ENCODE peak calls at places on chromosome 4, in four cellular contexts. W is brain microvascular endothelial cell; J is CD4-positive, alpha-beta T cell; T is cardiac muscle cell. B is an unnamed sample.

GRCh38 chr4:72567821-72568620 is 1.0 kb downstream of the ADAMTS3 start:
- DNase-seq in W (peak), J (no peak), T (peak), B (peak)

GRCh38 chr4:57265831-57266582 is 155.8 kb upstream of the IGFBP7 start:
- DNase-seq in W (no peak), J (no peak), T (no peak), B (no peak)

GRCh38 chr4:107862658-107863057 is 37.9 kb downstream of the SGMS2 start:
- DNase-seq in W (peak), J (no peak), T (peak), B (peak)

GRCh38 chr4:68724426-68724825 is 54.0 kb upstream of the UGT2B15 start:
- DNase-seq in W (no peak), J (no peak), T (no peak), B (no peak)

GRCh38 chr4:20591571-20592455 is 108.4 kb upstream of the PACRGL start:
- DNase-seq in W (no peak), J (no peak), T (no peak), B (no peak)

GRCh38 chr4:95220205-95221175 is 328.3 kb downstream of the UNC5C start:
- DNase-seq in W (no peak), J (no peak), T (no peak), B (no peak)

GRCh38 chr4:10082047-10082446 is 34.6 kb downstream of the WDR1 start:
- DNase-seq in W (no peak), J (no peak), T (no peak), B (no peak)

GRCh38 chr4:121938282-121939092 is 13.4 kb downstream of the TRPC3 start:
- DNase-seq in W (no peak), J (no peak), T (no peak), B (peak)

GRCh38 chr4:2064276-2064991 is 5.3 kb downstream of the NAT8L start:
- DNase-seq in W (no peak), J (no peak), T (no peak), B (no peak)

GRCh38 chr4:1031956-1032795 is 20.8 kb downstream of the FGFRL1 start:
- DNase-seq in W (no peak), J (no peak), T (no peak), B (no peak)
- TF ChIP-seq CTCF in W (no peak), J (no peak), T (no peak), B (no peak)

GRCh38 chr4:84167089-84167488 is 332.0 kb downstream of the NKX6-1 start:
- DNase-seq in W (no peak), J (no peak), T (no peak), B (no peak)

GRCh38 chr4:84171871-84172270 is 327.2 kb downstream of the NKX6-1 start:
- DNase-seq in W (no peak), J (no peak), T (no peak), B (peak)

GRCh38 chr4:84166486-84166885 is 332.6 kb downstream of the NKX6-1 start:
- DNase-seq in W (no peak), J (no peak), T (no peak), B (no peak)

DNA sequence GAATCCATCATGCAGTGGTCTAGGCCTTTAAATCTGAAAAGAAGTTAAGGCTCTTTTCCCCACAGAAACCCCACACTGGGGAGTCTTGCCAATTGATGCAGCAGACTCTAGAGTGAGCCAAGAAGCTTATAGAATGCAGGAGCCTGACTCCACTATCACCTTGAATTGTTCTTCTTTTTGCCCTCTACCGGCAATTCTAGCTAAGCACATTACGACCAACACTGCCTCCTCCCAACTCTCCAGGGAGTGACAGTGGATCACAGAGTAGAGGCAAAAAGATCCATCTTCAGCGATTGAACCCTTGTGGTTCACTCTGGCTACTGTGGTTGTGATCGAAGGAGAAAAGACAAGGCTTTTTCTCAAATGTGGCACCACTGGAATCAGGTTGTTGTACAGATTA is 331.5 kb downstream of the NKX6-1 start:
- DNase-seq in W (no peak), J (no peak), T (no peak), B (no peak)
- TF ChIP-seq CTCF in W (peak), J (no peak), T (no peak), B (no peak)

DNA sequence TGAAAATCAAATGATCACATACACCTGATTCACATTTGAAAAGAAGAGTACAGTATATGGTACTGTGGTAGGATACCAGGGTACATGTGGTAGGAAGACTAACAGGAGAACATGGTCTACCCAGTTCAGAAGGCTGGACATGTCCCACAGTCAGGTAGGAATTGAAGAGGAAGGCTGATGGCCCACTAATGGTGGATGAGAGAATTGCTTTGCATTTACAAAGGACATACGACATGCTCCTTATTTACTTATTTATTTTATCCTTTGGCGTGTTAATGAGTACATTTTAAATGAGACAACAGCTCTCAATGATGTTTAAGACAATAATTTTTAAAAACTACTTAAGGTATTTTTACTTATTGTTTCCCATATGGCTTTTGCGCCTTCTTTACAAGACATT is 106.7 kb upstream of the BMP2K start:
- DNase-seq in W (no peak), J (no peak), T (no peak), B (no peak)
- TF ChIP-seq CTCF in W (peak), J (no peak), T (peak), B (peak)

GRCh38 chr4:592825-593520 is 16.9 kb upstream of the TMEM271 start:
- DNase-seq in W (no peak), J (no peak), T (no peak), B (no peak)
- TF ChIP-seq CTCF in W (no peak), J (no peak), T (no peak), B (no peak)